ENCODE peak calls at places on chromosomes 3 and 15, in eight cellular contexts. G is GM12865, C is nephron progenitor cell, P is esophagus muscularis mucosa, T is pancreas, N is spleen, I is cardiac muscle cell, B is AG10803. A is an unnamed sample.

GRCh38 chr3:59280113-59280512 is 230.3 kb upstream of the CFAP20DC start:
- DNase-seq in G (no peak), C (no peak), P (no peak), T (no peak), N (no peak), I (no peak), B (no peak), A (no peak)

GRCh38 chr3:119700269-119700919 is 2.4 kb upstream of the CFAP91 start:
- DNase-seq in G (peak), C (no peak), P (no peak), T (peak), N (no peak), I (no peak), B (peak), A (peak)

GRCh38 chr15:78712797-78713515 is 71.9 kb upstream of the CHRNB4 start:
- DNase-seq in G (no peak), C (no peak), P (peak), T (no peak), N (no peak), I (no peak), B (no peak), A (no peak)

GRCh38 chr15:66071621-66072295 is 181.8 kb downstream of the MEGF11 start:
- DNase-seq in G (peak), C (no peak), P (no peak), T (no peak), N (no peak), I (peak), B (peak), A (no peak)

GRCh38 chr15:77821188-77821958 is 188.7 kb upstream of the LINGO1 start:
- DNase-seq in G (peak), C (peak), P (no peak), T (peak), N (no peak), I (peak), B (peak), A (peak)

GRCh38 chr3:48609088-48610005 is at the start of gene UQCRC1:
- DNase-seq in G (peak), C (peak), P (peak), T (peak), N (peak), I (peak), B (peak), A (peak)

GRCh38 chr15:31605467-31605931 is 278.9 kb downstream of the KLF13 start:
- DNase-seq in G (no peak), C (peak), P (no peak), T (no peak), N (no peak), I (peak), B (peak), A (no peak)

GRCh38 chr3:136731274-136731884 is 20.8 kb downstream of the STAG1 start:
- DNase-seq in G (no peak), C (no peak), P (no peak), T (no peak), N (no peak), I (no peak), B (no peak), A (no peak)

GRCh38 chr15:63560741-63561448 is 36.3 kb upstream of the FBXL22 start:
- DNase-seq in G (peak), C (no peak), P (no peak), T (no peak), N (no peak), I (no peak), B (no peak), A (peak)

GRCh38 chr3:86563358-86563970 is 427.5 kb downstream of the VGLL3 start:
- DNase-seq in G (peak), C (peak), P (no peak), T (no peak), N (no peak), I (peak), B (peak), A (peak)

GRCh38 chr3:64473476-64473875 is 214.3 kb downstream of the ADAMTS9 start:
- DNase-seq in G (no peak), C (no peak), P (no peak), T (no peak), N (no peak), I (no peak), B (no peak), A (no peak)

GRCh38 chr3:106169351-106169750 is 300.5 kb upstream of the CBLB start:
- DNase-seq in G (no peak), C (no peak), P (no peak), T (no peak), N (no peak), I (no peak), B (no peak), A (no peak)

GRCh38 chr3:128009952-128010846 is 42.0 kb upstream of the SEC61A1 start:
- DNase-seq in G (no peak), C (no peak), P (no peak), T (no peak), N (no peak), I (no peak), B (peak), A (no peak)

GRCh38 chr3:84943379-84943778 is 15.4 kb upstream of the CADM2 start:
- DNase-seq in G (no peak), C (no peak), P (no peak), T (no peak), N (no peak), I (no peak), B (no peak), A (no peak)

GRCh38 chr3:12660196-12660595 is 3.7 kb downstream of the RAF1 start:
- DNase-seq in G (no peak), C (no peak), P (no peak), T (no peak), N (peak), I (no peak), B (no peak), A (no peak)

GRCh38 chr15:78667578-78668236 is 26.7 kb upstream of the CHRNB4 start:
- DNase-seq in G (no peak), C (no peak), P (no peak), T (no peak), N (peak), I (no peak), B (no peak), A (no peak)

GRCh38 chr15:37900286-37901221 is 33.9 kb upstream of the TMCO5A start:
- DNase-seq in G (no peak), C (no peak), P (no peak), T (no peak), N (no peak), I (peak), B (peak), A (no peak)

GRCh38 chr3:119145128-119145499 is 851 bp upstream of the TEX55 start:
- DNase-seq in G (no peak), C (no peak), P (no peak), T (no peak), N (no peak), I (peak), B (no peak), A (no peak)

GRCh38 chr3:38577089-38578080 is 72.1 kb downstream of the SCN5A start:
- DNase-seq in G (no peak), C (no peak), P (peak), T (no peak), N (peak), I (no peak), B (no peak), A (no peak)

GRCh38 chr15:75176404-75176761 is 25.3 kb upstream of the C15orf39 start:
- DNase-seq in G (no peak), C (no peak), P (no peak), T (no peak), N (no peak), I (no peak), B (no peak), A (no peak)

GRCh38 chr15:51382787-51383186 is 41.3 kb downstream of the GLDN start:
- DNase-seq in G (peak), C (peak), P (no peak), T (no peak), N (no peak), I (peak), B (peak), A (peak)

GRCh38 chr15:59456114-59456513 is 18.1 kb downstream of the FAM81A start:
- DNase-seq in G (no peak), C (no peak), P (no peak), T (peak), N (no peak), I (no peak), B (no peak), A (no peak)

GRCh38 chr3:42702066-42702951 is at the start of gene HHATL:
- DNase-seq in G (no peak), C (no peak), P (no peak), T (peak), N (no peak), I (peak), B (no peak), A (peak)

DNA sequence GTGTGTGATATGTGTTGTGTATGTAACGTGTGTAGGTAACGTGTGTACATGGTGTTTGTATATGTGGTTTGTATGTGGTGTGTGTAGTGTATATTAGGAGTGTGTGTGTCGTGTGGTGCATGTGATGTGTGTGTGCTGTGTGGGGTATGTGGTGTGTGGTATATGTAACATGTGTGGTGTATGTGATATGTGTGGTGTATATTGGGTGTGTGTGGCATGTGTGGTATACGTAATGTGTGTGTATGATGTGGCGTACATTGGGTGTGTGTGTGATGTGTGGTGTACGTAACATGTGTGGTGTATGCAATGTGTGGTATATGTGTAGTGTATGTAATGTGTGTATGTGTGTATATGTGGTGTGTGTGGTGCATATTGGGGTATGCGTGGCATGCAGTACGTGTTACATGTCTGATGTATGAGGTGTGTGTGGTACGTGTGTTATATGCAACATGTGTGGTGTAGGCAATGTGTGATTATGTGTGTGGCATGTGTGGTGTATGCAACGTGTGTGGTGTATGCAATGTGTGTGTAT is 41.2 kb downstream of the ARRDC4 start:
- DNase-seq in G (no peak), C (no peak), P (no peak), T (no peak), N (no peak), I (no peak), B (no peak), A (no peak)
- TF ChIP-seq CTCF in G (no peak), C (no peak), P (no peak), T (no peak), N (no peak), I (no peak), B (no peak), A (no peak)

GRCh38 chr3:16179771-16180736 is 5.6 kb downstream of the GALNT15 start:
- DNase-seq in G (no peak), C (no peak), P (no peak), T (no peak), N (no peak), I (no peak), B (peak), A (no peak)

GRCh38 chr3:16176391-16177030 is 2.0 kb downstream of the GALNT15 start:
- DNase-seq in G (no peak), C (no peak), P (peak), T (no peak), N (no peak), I (no peak), B (no peak), A (no peak)

GRCh38 chr3:16179261-16179660 is 4.8 kb downstream of the GALNT15 start:
- DNase-seq in G (no peak), C (no peak), P (peak), T (no peak), N (no peak), I (no peak), B (no peak), A (no peak)

GRCh38 chr3:16177962-16178627 is 3.6 kb downstream of the GALNT15 start:
- DNase-seq in G (peak), C (peak), P (peak), T (peak), N (peak), I (peak), B (peak), A (peak)

GRCh38 chr3:16178628-16178988 is 4.1 kb downstream of the GALNT15 start:
- DNase-seq in G (no peak), C (no peak), P (no peak), T (no peak), N (no peak), I (no peak), B (no peak), A (peak)
- TF ChIP-seq CTCF in G (no peak), C (peak), P (no peak), T (no peak), N (no peak), I (no peak), B (no peak), A (no peak)

GRCh38 chr3:156611870-156612494 is 57.1 kb upstream of the SSR3 start:
- DNase-seq in G (no peak), C (no peak), P (no peak), T (no peak), N (no peak), I (no peak), B (no peak), A (no peak)
- TF ChIP-seq CTCF in G (no peak), C (no peak), P (no peak), T (no peak), N (no peak), I (no peak), B (no peak), A (no peak)

GRCh38 chr15:84749111-84749991 is 959 bp downstream of the ZNF592 start:
- DNase-seq in G (peak), C (peak), P (no peak), T (peak), N (peak), I (peak), B (peak), A (no peak)

GRCh38 chr15:84752195-84752594 is 3.8 kb downstream of the ZNF592 start:
- DNase-seq in G (no peak), C (no peak), P (no peak), T (no peak), N (no peak), I (no peak), B (no peak), A (no peak)

GRCh38 chr15:84750583-84751092 is 2.2 kb downstream of the ZNF592 start:
- DNase-seq in G (peak), C (no peak), P (no peak), T (no peak), N (no peak), I (no peak), B (no peak), A (peak)

GRCh38 chr15:84747423-84748273 is 744 bp upstream of the ZNF592 start:
- DNase-seq in G (peak), C (peak), P (peak), T (peak), N (peak), I (peak), B (peak), A (peak)

DNA sequence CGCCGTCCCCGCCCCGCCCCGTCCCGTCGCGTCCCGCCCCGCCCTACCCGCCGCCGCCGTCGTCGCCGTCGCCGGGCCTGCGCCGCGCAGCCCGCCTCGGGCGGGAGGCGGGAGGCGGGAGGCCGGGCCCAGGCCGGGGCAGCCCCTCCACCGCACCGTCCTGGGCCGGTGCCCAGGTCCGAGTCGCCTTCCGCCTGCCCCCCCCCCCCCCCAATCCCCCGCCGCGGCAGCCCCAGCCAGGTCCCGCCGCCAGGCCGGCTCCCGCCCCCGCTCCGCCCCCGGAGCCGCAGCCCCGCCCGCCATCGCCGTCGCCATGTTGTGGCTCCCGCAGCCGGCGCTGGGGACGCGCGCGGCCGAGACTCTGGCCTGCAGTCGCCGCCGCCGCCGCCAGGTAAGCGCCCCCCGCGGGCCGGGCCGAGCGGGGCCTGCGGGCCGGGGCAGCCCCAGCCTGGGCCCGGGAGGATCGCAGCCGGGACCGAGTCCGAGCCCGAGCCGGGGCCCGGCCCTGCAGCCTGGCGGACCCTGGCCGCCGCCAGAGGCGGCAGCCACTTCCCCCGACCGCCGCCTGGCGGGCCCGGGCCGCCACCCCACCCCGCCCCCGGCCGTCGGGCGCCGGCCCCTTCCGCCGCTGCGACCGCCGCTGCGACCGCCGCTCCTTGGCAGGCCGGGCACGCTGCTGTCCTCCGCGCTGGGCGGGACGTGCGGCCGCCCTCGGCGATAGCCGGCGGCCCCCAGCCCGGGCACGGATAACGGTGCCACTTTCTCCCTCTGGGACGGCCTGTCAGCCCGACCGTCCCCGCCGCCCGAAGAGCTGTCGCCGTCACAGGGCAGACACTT is at the start of gene ZNF592:
- DNase-seq in G (peak), C (peak), P (peak), T (peak), N (peak), I (peak), B (peak), A (peak)
- TF ChIP-seq CTCF in G (peak), C (no peak), P (peak), T (no peak), N (no peak), I (no peak), B (no peak), A (no peak)

GRCh38 chr3:130700541-130700940 is 46.1 kb downstream of the PIK3R4 start:
- DNase-seq in G (no peak), C (no peak), P (no peak), T (peak), N (no peak), I (no peak), B (no peak), A (no peak)

GRCh38 chr3:130702985-130703384 is 43.6 kb downstream of the PIK3R4 start:
- DNase-seq in G (no peak), C (no peak), P (no peak), T (no peak), N (no peak), I (peak), B (no peak), A (no peak)

GRCh38 chr3:130705501-130705900 is 41.1 kb downstream of the PIK3R4 start:
- DNase-seq in G (no peak), C (no peak), P (no peak), T (no peak), N (no peak), I (no peak), B (no peak), A (no peak)

DNA sequence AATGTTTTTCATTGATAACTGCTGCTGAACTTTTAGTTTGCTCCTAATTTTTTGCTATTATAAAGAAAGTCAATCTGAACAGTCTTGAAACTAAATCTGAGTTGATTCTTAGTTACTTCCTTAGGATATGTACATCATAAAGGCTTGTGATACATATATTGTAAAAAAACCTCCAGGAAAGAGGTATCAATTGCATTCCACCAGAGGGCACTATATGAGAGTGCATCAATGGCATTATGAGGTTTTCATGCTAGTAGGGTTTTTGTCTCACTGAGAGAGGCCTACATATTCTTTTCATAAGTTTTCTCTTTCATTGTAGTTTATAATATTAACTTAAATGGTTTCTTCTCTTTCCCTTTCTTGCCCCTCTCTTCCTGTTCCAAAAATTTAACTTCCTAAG is 46.9 kb downstream of the PIK3R4 start:
- DNase-seq in G (peak), C (no peak), P (no peak), T (no peak), N (no peak), I (peak), B (peak), A (peak)
- TF ChIP-seq CTCF in G (peak), C (peak), P (peak), T (no peak), N (peak), I (peak), B (peak), A (no peak)

GRCh38 chr3:55486101-55486856 is 827 bp downstream of the WNT5A start:
- DNase-seq in G (no peak), C (peak), P (no peak), T (peak), N (peak), I (peak), B (peak), A (peak)

GRCh38 chr3:55487376-55488241 is 503 bp upstream of the WNT5A start:
- DNase-seq in G (peak), C (peak), P (no peak), T (peak), N (no peak), I (peak), B (peak), A (peak)

GRCh38 chr3:55485208-55485791 is 1.8 kb downstream of the WNT5A start:
- DNase-seq in G (peak), C (peak), P (no peak), T (peak), N (peak), I (peak), B (peak), A (peak)

GRCh38 chr3:55488398-55489055 is 1.4 kb upstream of the WNT5A start:
- DNase-seq in G (peak), C (peak), P (no peak), T (peak), N (no peak), I (peak), B (peak), A (peak)

DNA sequence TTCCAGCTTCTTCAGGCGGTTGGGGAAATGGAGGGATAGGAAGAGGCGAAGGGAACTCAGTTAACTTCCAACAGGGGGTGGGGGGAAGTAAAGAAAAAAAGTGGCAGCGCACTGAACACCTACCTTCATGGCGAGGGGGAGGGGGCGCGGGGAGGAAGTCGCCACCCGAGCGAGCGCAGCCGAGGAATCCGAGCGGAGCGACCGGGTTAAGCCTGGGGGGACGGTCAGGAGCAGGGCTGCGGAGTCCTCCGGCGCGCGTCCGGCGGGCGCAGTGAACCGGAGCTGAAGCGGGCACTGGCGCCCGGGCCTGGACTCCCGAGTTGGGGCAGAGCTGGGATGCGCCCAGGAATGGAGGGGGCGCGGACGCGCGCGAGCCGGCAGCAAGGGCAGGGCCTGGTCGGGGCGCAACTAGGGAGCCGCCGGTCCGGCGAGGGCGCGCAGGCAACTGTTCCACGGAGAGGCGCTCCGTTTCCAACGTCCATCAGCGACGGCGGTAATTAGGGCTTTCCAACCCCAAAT is at the start of gene WNT5A:
- DNase-seq in G (peak), C (peak), P (no peak), T (peak), N (peak), I (peak), B (peak), A (peak)
- TF ChIP-seq CTCF in G (no peak), C (no peak), P (no peak), T (no peak), N (no peak), I (no peak), B (no peak), A (no peak)

GRCh38 chr3:194606163-194606562 is 27.1 kb downstream of the TMEM44 start:
- DNase-seq in G (no peak), C (no peak), P (no peak), T (no peak), N (no peak), I (no peak), B (no peak), A (no peak)

GRCh38 chr3:194604837-194605236 is 28.4 kb downstream of the TMEM44 start:
- DNase-seq in G (no peak), C (no peak), P (no peak), T (no peak), N (no peak), I (no peak), B (no peak), A (no peak)

GRCh38 chr3:194607592-194608386 is 25.4 kb downstream of the TMEM44 start:
- DNase-seq in G (no peak), C (no peak), P (no peak), T (no peak), N (no peak), I (peak), B (no peak), A (no peak)

GRCh38 chr3:194608981-194609380 is 24.2 kb downstream of the TMEM44 start:
- DNase-seq in G (no peak), C (no peak), P (no peak), T (no peak), N (no peak), I (no peak), B (no peak), A (no peak)

GRCh38 chr3:194606941-194607340 is 26.3 kb downstream of the TMEM44 start:
- DNase-seq in G (no peak), C (no peak), P (no peak), T (no peak), N (no peak), I (no peak), B (no peak), A (no peak)
- TF ChIP-seq CTCF in G (no peak), C (no peak), P (no peak), T (no peak), N (no peak), I (no peak), B (no peak), A (no peak)

A was measured in GM13976.